ENCODE peak calls at places on chromosomes 11 and 22, in nine cellular contexts. Q is NCI-H2171, R is brain microvascular endothelial cell, D is activated T-cell treated with anti-CD3 and anti-CD28 coated beads for 1 hour, A is SJSA1, Z is T-helper 2 cell, Y is ovary, P is neural progenitor cell, E is IMR-90. M is an unnamed sample.

GRCh38 chr22:43004362-43005035 is 10.4 kb downstream of the PACSIN2 start:
- DNase-seq in E (no peak), Y (no peak), A (peak), P (no peak), Q (no peak), D (no peak), Z (no peak), R (no peak), M (no peak)

GRCh38 chr22:43446881-43447280 is 35.1 kb downstream of the MPPED1 start:
- DNase-seq in Y (no peak), E (no peak), A (no peak), R (no peak), Z (no peak), Q (peak), D (no peak), P (no peak), M (no peak)

GRCh38 chr11:27423125-27423524 is 49.5 kb downstream of the LGR4 start:
- DNase-seq in E (peak), Y (peak), D (no peak), R (peak), Q (no peak), A (no peak), P (peak), Z (no peak), M (no peak)

GRCh38 chr22:37801946-37802309 is 5.8 kb upstream of the GCAT start:
- DNase-seq in Z (no peak), P (no peak), Y (no peak), D (no peak), Q (peak), E (no peak), A (no peak), R (no peak), M (no peak)

GRCh38 chr11:57340228-57340627 is 2.1 kb downstream of the P2RX3 start:
- DNase-seq in P (peak), D (no peak), E (no peak), A (no peak), Z (no peak), Y (no peak), Q (no peak), R (no peak), M (peak)

GRCh38 chr11:132024587-132025295 is 654.3 kb downstream of the NTM start:
- DNase-seq in Z (no peak), E (peak), D (no peak), P (no peak), Q (no peak), Y (no peak), R (peak), A (no peak), M (no peak)

GRCh38 chr11:32905028-32905667 is 12.5 kb downstream of the QSER1 start:
- DNase-seq in A (no peak), Z (no peak), P (no peak), E (peak), Y (no peak), Q (no peak), D (no peak), R (no peak), M (no peak)

GRCh38 chr11:133896642-133897330 is 51.5 kb upstream of the SPATA19 start:
- DNase-seq in Q (no peak), R (no peak), Y (no peak), Z (no peak), A (no peak), P (no peak), E (no peak), D (no peak), M (no peak)

GRCh38 chr11:8566613-8567210 is 27.3 kb downstream of the STK33 start:
- DNase-seq in A (no peak), E (peak), R (peak), Q (peak), D (no peak), Z (no peak), Y (no peak), P (peak), M (no peak)

GRCh38 chr11:31240340-31240904 is 129.1 kb downstream of the DCDC1 start:
- DNase-seq in Q (peak), E (peak), P (peak), Y (no peak), R (peak), Z (no peak), A (no peak), D (no peak), M (no peak)

M was measured in NCI-H524 treated with DMSO at 0.1 percent for 48 hours.